ENCODE peak calls at places on chromosome 5, in six cellular contexts. O, I, K, U, J and E are unnamed samples.

GRCh38 chr5:135829681-135830383 is 4.6 kb upstream of the SLC25A48 start:
- DNase-seq in O (peak), I (peak), K (peak), U (peak), J (peak), E (no peak)

GRCh38 chr5:138439537-138440225 is 824 bp downstream of the REEP2 start:
- DNase-seq in O (no peak), I (no peak), K (no peak), U (peak), J (peak), E (no peak)

GRCh38 chr5:62284946-62285891 is 20.8 kb upstream of the KIF2A start:
- DNase-seq in O (peak), I (no peak), K (no peak), U (no peak), J (no peak), E (peak)

GRCh38 chr5:31664566-31664965 is 25.6 kb downstream of the PDZD2 start:
- DNase-seq in O (peak), I (peak), K (peak), U (peak), J (peak), E (no peak)

GRCh38 chr5:181203842-181204560 is 995 bp downstream of the TRIM7 start:
- DNase-seq in O (peak), I (no peak), K (no peak), U (no peak), J (peak), E (no peak)

GRCh38 chr5:40383719-40384651 is 295.7 kb upstream of the PTGER4 start:
- DNase-seq in O (no peak), I (no peak), K (no peak), U (no peak), J (no peak), E (no peak)

GRCh38 chr5:132446621-132447020 is 44.0 kb downstream of the IRF1 start:
- DNase-seq in O (no peak), I (no peak), K (no peak), U (no peak), J (no peak), E (no peak)

GRCh38 chr5:167208911-167209310 is 1082.5 kb upstream of the WWC1 start:
- DNase-seq in O (no peak), I (no peak), K (no peak), U (no peak), J (no peak), E (no peak)

GRCh38 chr5:149434162-149435014 is 55.3 kb upstream of the IL17B start:
- DNase-seq in O (peak), I (no peak), K (peak), U (peak), J (peak), E (no peak)

GRCh38 chr5:127229185-127229889 is 61.3 kb upstream of the MEGF10 start:
- DNase-seq in O (peak), I (no peak), K (peak), U (peak), J (peak), E (no peak)

GRCh38 chr5:80439213-80439612 is 31.3 kb downstream of the ZFYVE16 start:
- DNase-seq in O (no peak), I (no peak), K (no peak), U (no peak), J (no peak), E (no peak)

GRCh38 chr5:42547146-42547545 is 123.9 kb downstream of the GHR start:
- DNase-seq in O (no peak), I (no peak), K (no peak), U (no peak), J (no peak), E (no peak)

GRCh38 chr5:124858612-124859011 is 112.2 kb upstream of the ZNF608 start:
- DNase-seq in O (no peak), I (no peak), K (no peak), U (no peak), J (peak), E (no peak)

GRCh38 chr5:141354900-141355469 is at the start of gene PCDHGA4:
- DNase-seq in O (no peak), I (no peak), K (no peak), U (no peak), J (no peak), E (no peak)

DNA sequence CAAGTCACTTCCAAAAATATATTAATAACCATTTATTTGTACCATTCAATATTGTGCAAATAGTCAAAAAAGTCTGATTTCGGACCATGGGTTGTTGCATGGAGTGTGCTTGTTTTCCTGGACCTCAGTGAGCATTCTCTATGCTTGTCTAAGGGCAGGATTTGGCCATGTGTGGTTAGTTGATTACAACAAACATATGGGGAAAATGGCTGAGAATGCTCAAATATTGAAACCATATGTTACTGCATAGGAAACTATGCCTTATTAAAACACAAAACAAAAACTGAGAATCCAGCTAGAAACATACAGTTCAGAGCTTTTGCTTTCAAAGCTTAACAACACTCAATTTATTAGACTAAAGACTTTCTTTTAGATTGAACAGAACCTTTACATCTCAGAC is 928.3 kb downstream of the NR2F1-AS1 start:
- DNase-seq in O (no peak), I (no peak), K (no peak), U (no peak), J (no peak), E (no peak)
- TF ChIP-seq GABPA in O (no peak), I (no peak), K (no peak), U (no peak), J (no peak), E (no peak)

GRCh38 chr5:176578391-176578808 is 29.3 kb downstream of the CDHR2 start:
- DNase-seq in O (peak), I (peak), K (no peak), U (peak), J (peak), E (no peak)
- TF ChIP-seq GABPA in O (no peak), I (no peak), K (no peak), U (peak), J (no peak), E (no peak)

DNA sequence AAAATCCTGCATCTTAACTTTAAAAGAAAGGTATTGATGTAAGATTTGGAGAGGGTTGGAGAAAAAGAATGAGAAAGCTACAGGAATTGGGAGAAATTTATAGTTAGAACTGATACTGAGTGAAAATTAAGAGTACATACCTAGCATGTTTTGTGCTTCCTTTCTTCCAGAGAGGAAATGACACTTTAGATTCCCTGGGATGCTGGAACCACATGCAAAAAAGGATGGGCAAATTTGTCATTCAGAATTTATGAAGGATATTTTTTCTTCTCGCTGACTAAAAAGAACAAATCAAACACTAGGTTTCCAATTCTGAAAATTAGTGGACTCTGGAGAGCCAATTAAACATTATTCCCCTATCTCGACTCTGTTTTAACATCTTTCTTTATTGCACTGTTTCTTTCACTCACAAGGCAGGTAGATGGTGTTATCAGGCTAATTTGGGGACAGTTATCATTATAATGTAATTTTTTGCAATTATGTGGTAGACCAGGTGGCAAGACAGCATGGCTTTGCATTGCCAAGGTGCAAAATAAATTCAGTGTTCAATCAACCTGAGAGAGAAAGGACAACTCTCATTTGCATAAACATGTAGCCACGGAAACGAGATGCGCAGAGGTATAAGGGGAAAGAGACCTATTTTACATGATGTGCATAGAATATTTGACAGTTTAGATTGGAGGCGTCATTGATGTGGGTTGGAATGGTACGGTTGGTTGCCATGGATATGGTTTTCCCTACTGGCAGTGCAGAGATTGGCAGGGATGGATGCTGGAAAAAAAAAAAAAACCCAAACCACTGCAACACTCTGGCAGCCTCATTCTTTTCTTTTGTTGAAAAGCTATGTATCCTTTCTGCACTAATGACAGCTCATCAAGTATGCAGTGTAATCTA is 320.4 kb upstream of the CCNH start:
- DNase-seq in O (no peak), I (no peak), K (no peak), U (no peak), J (no peak), E (no peak)
- TF ChIP-seq GABPA in O (no peak), I (no peak), K (no peak), U (no peak), J (no peak), E (no peak)

DNA sequence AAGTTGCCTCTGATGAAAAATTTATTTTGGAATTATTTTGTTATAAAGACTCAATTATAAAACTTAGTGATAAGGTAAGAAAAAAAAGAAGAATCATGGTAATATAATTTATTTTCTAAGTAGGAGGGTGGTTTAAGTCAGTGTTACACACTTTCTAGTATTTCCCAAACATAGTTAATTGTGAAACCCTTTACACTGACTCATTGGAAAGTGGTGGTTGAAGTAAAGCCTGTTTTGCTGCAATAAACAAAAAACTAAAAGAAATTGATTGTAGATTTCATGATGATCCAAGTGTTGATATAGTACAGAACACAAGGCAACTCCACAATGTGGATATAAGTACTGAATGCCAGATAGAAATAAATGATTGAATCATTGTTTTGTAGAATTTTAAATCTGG is 539.9 kb downstream of the PRELID2 start:
- DNase-seq in O (no peak), I (no peak), K (no peak), U (no peak), J (no peak), E (no peak)
- TF ChIP-seq GABPA in O (no peak), I (no peak), K (no peak), U (no peak), J (no peak), E (no peak)

DNA sequence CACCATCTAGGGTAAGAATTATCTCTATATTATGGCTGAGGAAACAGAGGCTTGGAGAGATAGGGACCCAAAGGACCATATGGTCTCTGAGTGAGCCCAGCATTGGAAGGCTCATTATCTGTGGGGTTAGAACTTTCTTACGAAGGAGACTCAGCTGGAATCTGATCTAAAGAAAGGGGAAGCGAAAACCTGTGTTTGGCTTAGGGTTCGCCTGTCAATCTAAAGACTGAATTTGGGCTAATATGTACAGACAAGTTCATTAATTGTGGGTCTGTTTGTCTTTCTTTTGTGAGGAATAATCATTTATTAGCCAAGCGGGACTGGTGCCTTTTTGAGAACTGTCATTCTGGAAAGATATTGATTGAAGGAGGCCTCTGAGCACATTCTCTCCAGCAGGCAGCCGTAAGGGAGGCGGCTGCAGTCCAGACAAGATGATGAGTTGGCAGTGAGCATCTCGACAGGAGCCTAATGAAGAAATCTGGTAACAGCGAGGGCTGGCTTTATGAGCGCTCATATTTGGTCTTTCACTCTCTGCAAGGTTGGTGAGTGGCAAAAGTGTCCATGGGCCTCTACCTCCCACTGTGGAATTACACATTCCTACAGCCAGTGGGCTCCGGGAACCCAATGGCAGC is 104.2 kb upstream of the GPR151 start:
- DNase-seq in O (no peak), I (no peak), K (no peak), U (no peak), J (no peak), E (no peak)
- TF ChIP-seq GABPA in O (no peak), I (no peak), K (no peak), U (no peak), J (no peak), E (no peak)

DNA sequence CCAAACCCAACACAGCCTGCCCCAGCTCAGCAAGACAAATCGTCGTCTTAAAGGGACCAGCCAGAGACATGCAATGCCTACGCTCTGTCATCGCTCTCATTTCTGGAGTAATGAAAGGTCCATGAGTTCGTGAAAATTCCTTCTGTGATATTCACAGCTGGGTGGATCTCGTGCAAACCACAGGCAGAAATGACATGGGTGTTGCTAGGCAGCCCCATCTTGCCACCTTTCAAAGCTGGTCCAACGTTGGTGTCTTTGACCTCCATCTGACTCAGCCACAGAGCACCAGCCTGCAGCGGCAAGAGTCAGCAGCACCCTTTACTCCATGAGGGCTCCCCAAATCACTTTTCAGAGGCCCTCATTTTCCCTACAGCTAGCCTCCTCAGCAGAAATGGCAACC is 215.3 kb downstream of the SLIT3 start:
- DNase-seq in O (no peak), I (no peak), K (no peak), U (no peak), J (no peak), E (no peak)
- TF ChIP-seq GABPA in O (no peak), I (no peak), K (no peak), U (no peak), J (no peak), E (no peak)

GRCh38 chr5:180126716-180127681 is 55.4 kb upstream of the RNF130 start:
- DNase-seq in O (peak), I (no peak), K (peak), U (peak), J (peak), E (no peak)
- TF ChIP-seq GABPA in O (no peak), I (no peak), K (no peak), U (peak), J (no peak), E (no peak)

DNA sequence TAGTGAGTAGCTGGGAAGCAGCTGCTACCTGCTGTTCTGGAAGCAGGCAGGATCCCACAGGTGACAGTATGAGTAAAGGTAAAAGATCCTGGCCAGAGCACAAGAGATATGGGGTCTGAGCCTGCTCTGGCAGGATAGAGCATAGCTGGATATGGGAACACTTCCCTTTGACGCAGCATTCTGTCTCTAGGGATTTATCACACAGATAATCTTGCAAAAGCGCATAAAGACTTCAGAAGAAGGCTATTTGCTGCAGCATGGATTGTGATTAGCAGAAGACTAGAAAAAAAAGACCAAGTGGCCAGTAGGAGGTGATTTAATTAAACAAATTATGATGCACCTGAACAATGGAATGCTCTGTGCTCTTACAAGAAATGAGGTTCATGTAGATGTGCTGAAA is 52.4 kb upstream of the PWWP2A start:
- DNase-seq in O (no peak), I (no peak), K (no peak), U (no peak), J (no peak), E (no peak)
- TF ChIP-seq GABPA in O (no peak), I (no peak), K (no peak), U (no peak), J (no peak), E (no peak)

DNA sequence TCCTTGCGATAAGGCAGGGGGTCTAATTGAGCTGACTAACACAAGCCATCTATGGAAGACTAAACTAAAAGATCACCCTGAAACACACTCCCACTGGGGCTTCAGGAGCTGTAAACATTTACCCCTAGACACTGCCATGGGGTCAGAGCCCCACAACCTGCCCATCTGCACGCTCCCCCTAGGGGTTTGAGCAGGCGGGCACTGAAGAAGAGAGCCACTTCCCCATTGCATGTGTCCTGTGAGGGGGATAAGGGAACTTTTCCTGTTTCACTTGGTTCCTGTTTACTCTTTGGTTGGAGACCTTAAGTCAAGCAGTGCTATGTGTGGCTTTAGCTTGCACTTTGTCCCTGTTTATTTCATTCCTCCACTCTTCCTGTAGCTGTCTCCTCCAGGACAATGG is 1929.5 kb upstream of the CDH9 start:
- DNase-seq in O (no peak), I (peak), K (peak), U (peak), J (no peak), E (no peak)
- TF ChIP-seq GABPA in O (no peak), I (no peak), K (no peak), U (no peak), J (no peak), E (no peak)

GRCh38 chr5:84861306-84861705 is 476.6 kb upstream of the EDIL3 start:
- DNase-seq in O (no peak), I (no peak), K (no peak), U (no peak), J (no peak), E (no peak)
- TF ChIP-seq GABPA in O (no peak), I (no peak), K (no peak), U (no peak), J (no peak), E (no peak)